ENCODE peak calls at places on chromosomes 16 and 17, in four cellular contexts. Y is HepG2, A is K562, W is H1. N is an unnamed sample.

GRCh38 chr17:82022981-82023446 is at the start of gene LRRC45:
- DNase-seq in Y (peak), A (peak), W (peak), N (peak)

GRCh38 chr16:72621651-72622050 is 426.3 kb downstream of the ZFHX3 start:
- DNase-seq in Y (no peak), A (no peak), W (no peak), N (no peak)

GRCh38 chr16:15427648-15428239 is 6.6 kb upstream of the BMERB1 start:
- DNase-seq in Y (peak), A (peak), W (no peak), N (peak)

GRCh38 chr16:70478169-70478568 is 23.8 kb downstream of the FCSK start:
- DNase-seq in Y (no peak), A (no peak), W (no peak), N (no peak)

GRCh38 chr16:57203451-57203850 is 17.3 kb downstream of the RSPRY1 start:
- DNase-seq in Y (no peak), A (no peak), W (no peak), N (no peak)

GRCh38 chr16:85310868-85311585 is 198.8 kb upstream of the CIBAR2 start:
- DNase-seq in Y (no peak), A (peak), W (no peak), N (no peak)

GRCh38 chr16:15961060-15961511 is 11.7 kb downstream of the ABCC1 start:
- DNase-seq in Y (no peak), A (no peak), W (no peak), N (no peak)

GRCh38 chr17:60675997-60676396 is 1.7 kb upstream of the BCAS3 start:
- DNase-seq in Y (no peak), A (no peak), W (no peak), N (no peak)

GRCh38 chr16:80125677-80126076 is 415.1 kb upstream of the DYNLRB2 start:
- DNase-seq in Y (no peak), A (no peak), W (no peak), N (no peak)

GRCh38 chr17:29140631-29141483 is 39.3 kb downstream of the MYO18A start:
- DNase-seq in Y (no peak), A (peak), W (no peak), N (no peak)

GRCh38 chr16:71610936-71611871 is 14.8 kb upstream of the MARVELD3 start:
- DNase-seq in Y (peak), A (peak), W (peak), N (peak)

GRCh38 chr17:80704894-80705293 is 160.3 kb downstream of the RPTOR start:
- DNase-seq in Y (no peak), A (no peak), W (no peak), N (no peak)

GRCh38 chr17:76239538-76240274 is 587 bp downstream of the RNF157 start:
- DNase-seq in Y (no peak), A (peak), W (no peak), N (no peak)

GRCh38 chr16:54282202-54282922 is 4.2 kb downstream of the IRX3 start:
- DNase-seq in Y (no peak), A (peak), W (no peak), N (peak)

GRCh38 chr16:3938471-3938842 is 57.9 kb upstream of the CREBBP start:
- DNase-seq in Y (no peak), A (no peak), W (no peak), N (no peak)

GRCh38 chr17:41391535-41391934 is 5.9 kb downstream of the KRT31 start:
- DNase-seq in Y (no peak), A (no peak), W (no peak), N (no peak)

GRCh38 chr17:74282587-74283370 is 8.7 kb downstream of the DNAI2 start:
- DNase-seq in Y (peak), A (peak), W (no peak), N (peak)

GRCh38 chr16:57192146-57192545 is 6.0 kb downstream of the RSPRY1 start:
- DNase-seq in Y (no peak), A (no peak), W (no peak), N (no peak)

GRCh38 chr16:35798885-35799426 is 2339.5 kb downstream of the TP53TG3F start:
- DNase-seq in Y (no peak), A (no peak), W (no peak), N (peak)

GRCh38 chr16:75305364-75306101 is 54.1 kb upstream of the BCAR1 start:
- DNase-seq in Y (peak), A (peak), W (no peak), N (peak)
- TF ChIP-seq JUN in Y (peak), A (no peak), W (no peak), N (peak)

GRCh38 chr17:44436336-44436735 is 46.9 kb upstream of the ITGA2B start:
- DNase-seq in Y (no peak), A (no peak), W (no peak), N (no peak)

GRCh38 chr17:44439168-44439567 is 49.7 kb upstream of the ITGA2B start:
- DNase-seq in Y (no peak), A (no peak), W (no peak), N (no peak)

GRCh38 chr17:44442806-44443205 is 53.4 kb upstream of the ITGA2B start:
- DNase-seq in Y (no peak), A (no peak), W (no peak), N (no peak)

GRCh38 chr17:44438634-44439033 is 49.2 kb upstream of the ITGA2B start:
- DNase-seq in Y (no peak), A (no peak), W (no peak), N (no peak)
- TF ChIP-seq MAFK in Y (no peak), A (no peak), W (no peak), N (no peak)

DNA sequence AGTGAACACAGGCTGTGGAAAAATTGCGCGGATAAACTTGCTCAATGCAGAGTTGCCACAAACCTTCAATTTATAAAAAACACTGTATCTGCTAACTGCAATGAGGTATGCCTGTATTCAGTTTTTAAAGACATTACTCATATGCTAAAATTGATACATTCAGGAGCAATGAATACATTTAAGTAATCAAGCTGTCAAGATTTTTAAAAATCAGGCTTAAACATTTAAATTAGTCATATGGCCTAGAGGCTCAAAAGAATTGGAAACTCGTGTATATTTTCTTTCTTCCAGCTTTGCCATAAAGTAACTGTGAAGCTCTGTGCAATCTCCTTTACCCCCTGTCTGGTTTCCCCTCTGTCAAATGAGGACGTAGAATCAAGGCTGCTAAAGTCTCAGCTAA is 4.1 kb downstream of the SYNRG start:
- DNase-seq in Y (no peak), A (no peak), W (no peak), N (no peak)
- TF ChIP-seq JUN in Y (no peak), A (no peak), W (no peak), N (no peak)

GRCh38 chr17:57296231-57296630 is 39.9 kb downstream of the MSI2 start:
- DNase-seq in Y (no peak), A (no peak), W (no peak), N (no peak)
- TF ChIP-seq MAFK in Y (no peak), A (no peak), W (no peak), N (no peak)

DNA sequence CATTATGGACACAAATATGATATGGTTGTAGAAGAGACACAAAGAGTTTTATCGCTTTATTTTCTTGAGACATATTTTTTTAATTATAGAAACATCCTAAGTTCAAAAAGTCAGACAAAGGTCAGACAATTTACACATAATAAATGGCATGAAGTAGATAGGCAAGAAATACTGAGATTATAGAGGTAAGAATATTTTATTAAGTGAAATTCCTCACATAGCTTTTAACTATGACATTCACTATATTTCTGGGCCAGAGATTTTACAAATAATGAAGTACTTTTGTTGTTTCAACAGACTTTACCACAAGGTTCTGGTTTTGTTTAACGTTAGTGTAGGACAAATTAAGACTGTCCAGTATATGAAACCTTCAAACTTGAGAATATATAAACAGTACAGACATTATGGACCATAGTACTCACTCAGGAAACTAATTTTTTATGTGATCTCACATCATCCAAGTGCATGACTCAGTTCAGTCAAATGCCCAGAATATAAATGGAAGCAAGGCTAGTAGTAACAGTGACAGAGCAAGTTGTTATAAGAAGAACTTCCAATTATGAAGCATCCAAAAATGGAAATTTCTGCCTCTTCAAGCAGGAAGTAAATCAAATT is 394.8 kb downstream of the KCNJ2 start:
- DNase-seq in Y (no peak), A (no peak), W (no peak), N (no peak)
- TF ChIP-seq JUN in Y (no peak), A (no peak), W (no peak), N (no peak)

GRCh38 chr17:57614742-57615141 is 130.4 kb downstream of the CCDC182 start:
- DNase-seq in Y (no peak), A (no peak), W (no peak), N (no peak)
- TF ChIP-seq MAFK in Y (no peak), A (no peak), W (no peak), N (no peak)

GRCh38 chr16:13332713-13333255 is 431.4 kb downstream of the SHISA9 start:
- DNase-seq in Y (no peak), A (no peak), W (no peak), N (no peak)
- TF ChIP-seq JUN in Y (no peak), A (no peak), W (no peak), N (no peak)

GRCh38 chr17:12386240-12386639 is 279.4 kb upstream of the MYOCD start:
- DNase-seq in Y (no peak), A (no peak), W (no peak), N (no peak)
- TF ChIP-seq MAFK in Y (peak), A (peak), W (peak), N (peak)

DNA sequence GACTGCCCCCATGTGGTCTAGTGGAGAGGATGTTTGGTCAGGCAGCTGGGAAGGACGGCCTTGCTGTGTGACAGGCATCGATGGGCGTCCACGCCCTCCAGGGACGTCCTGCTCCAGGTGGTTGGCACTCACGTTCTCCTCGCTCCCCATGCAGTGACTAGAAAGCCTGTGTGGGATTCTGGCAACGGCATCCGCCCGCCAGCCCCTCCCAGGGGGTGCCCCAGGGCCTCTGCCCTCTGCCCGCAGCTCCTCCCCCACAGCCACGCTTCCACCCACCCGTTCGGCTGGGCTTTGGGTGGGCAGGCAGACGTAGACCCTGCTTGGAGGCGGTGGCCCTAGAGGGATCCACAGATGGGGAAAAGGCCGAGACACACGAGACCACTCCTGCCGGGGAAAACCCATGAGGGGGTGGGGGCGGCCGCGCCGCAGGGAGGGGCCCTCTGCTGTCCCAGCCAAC is 4.7 kb upstream of the IL17C start:
- DNase-seq in Y (peak), A (peak), W (no peak), N (peak)
- TF ChIP-seq JUN in Y (no peak), A (no peak), W (no peak), N (no peak)

N was measured in A549.